ENCODE peak calls at places on chromosomes 7 and 10, in nine cellular contexts. One of them, this sample, is unnamed.

GRCh38 chr7:112420236-112420945 is 29.9 kb upstream of the IFRD1 start:
- DNase-seq in uterus: no peak
- DNase-seq in astrocyte of the spinal cord: peak
- DNase-seq in H9: no peak
- DNase-seq in endodermal cell: no peak
- DNase-seq in heart left ventricle: no peak
- DNase-seq in heart right ventricle: no peak
- DNase-seq in brain microvascular endothelial cell: no peak
- DNase-seq in tibial nerve: no peak
- DNase-seq in this sample: no peak

GRCh38 chr7:134406431-134406830 is 52.5 kb downstream of the AKR1B1 start:
- DNase-seq in uterus: no peak
- DNase-seq in astrocyte of the spinal cord: no peak
- DNase-seq in H9: no peak
- DNase-seq in endodermal cell: no peak
- DNase-seq in heart left ventricle: no peak
- DNase-seq in heart right ventricle: no peak
- DNase-seq in brain microvascular endothelial cell: no peak
- DNase-seq in tibial nerve: no peak
- DNase-seq in this sample: no peak

GRCh38 chr10:129765664-129766550 is 198.2 kb downstream of the EBF3 start:
- DNase-seq in uterus: peak
- DNase-seq in astrocyte of the spinal cord: no peak
- DNase-seq in H9: peak
- DNase-seq in endodermal cell: peak
- DNase-seq in heart left ventricle: no peak
- DNase-seq in heart right ventricle: no peak
- DNase-seq in brain microvascular endothelial cell: no peak
- DNase-seq in tibial nerve: no peak
- DNase-seq in this sample: no peak

GRCh38 chr7:112462236-112462635 is 12.0 kb downstream of the IFRD1 start:
- DNase-seq in uterus: no peak
- DNase-seq in astrocyte of the spinal cord: peak
- DNase-seq in H9: no peak
- DNase-seq in endodermal cell: no peak
- DNase-seq in heart left ventricle: peak
- DNase-seq in heart right ventricle: peak
- DNase-seq in brain microvascular endothelial cell: peak
- DNase-seq in tibial nerve: peak
- DNase-seq in this sample: no peak

GRCh38 chr7:73668103-73668937 is 689 bp downstream of the VPS37D start:
- DNase-seq in uterus: peak
- DNase-seq in astrocyte of the spinal cord: no peak
- DNase-seq in H9: no peak
- DNase-seq in endodermal cell: peak
- DNase-seq in heart left ventricle: no peak
- DNase-seq in heart right ventricle: no peak
- DNase-seq in brain microvascular endothelial cell: no peak
- DNase-seq in tibial nerve: no peak
- DNase-seq in this sample: no peak

GRCh38 chr7:108442039-108442568 is 14.1 kb downstream of the NRCAM start:
- DNase-seq in uterus: no peak
- DNase-seq in astrocyte of the spinal cord: no peak
- DNase-seq in H9: no peak
- DNase-seq in endodermal cell: no peak
- DNase-seq in heart left ventricle: no peak
- DNase-seq in heart right ventricle: no peak
- DNase-seq in brain microvascular endothelial cell: no peak
- DNase-seq in tibial nerve: no peak
- DNase-seq in this sample: no peak

GRCh38 chr7:17166824-17167379 is 131.6 kb upstream of the AHR start:
- DNase-seq in uterus: no peak
- DNase-seq in astrocyte of the spinal cord: no peak
- DNase-seq in H9: no peak
- DNase-seq in endodermal cell: no peak
- DNase-seq in heart left ventricle: no peak
- DNase-seq in heart right ventricle: no peak
- DNase-seq in brain microvascular endothelial cell: no peak
- DNase-seq in tibial nerve: no peak
- DNase-seq in this sample: no peak

GRCh38 chr10:18216482-18216881 is 76.3 kb downstream of the CACNB2 start:
- DNase-seq in uterus: no peak
- DNase-seq in astrocyte of the spinal cord: peak
- DNase-seq in H9: no peak
- DNase-seq in endodermal cell: no peak
- DNase-seq in heart left ventricle: no peak
- DNase-seq in heart right ventricle: no peak
- DNase-seq in brain microvascular endothelial cell: peak
- DNase-seq in tibial nerve: no peak
- DNase-seq in this sample: no peak

GRCh38 chr10:125127110-125127509 is 33.3 kb downstream of the CTBP2 start:
- DNase-seq in uterus: no peak
- DNase-seq in astrocyte of the spinal cord: no peak
- DNase-seq in H9: no peak
- DNase-seq in endodermal cell: no peak
- DNase-seq in heart left ventricle: no peak
- DNase-seq in heart right ventricle: no peak
- DNase-seq in brain microvascular endothelial cell: no peak
- DNase-seq in tibial nerve: no peak
- DNase-seq in this sample: no peak

GRCh38 chr7:28955723-28956607 is 2.2 kb downstream of the TRIL start:
- DNase-seq in uterus: peak
- DNase-seq in astrocyte of the spinal cord: peak
- DNase-seq in H9: peak
- DNase-seq in endodermal cell: peak
- DNase-seq in heart left ventricle: peak
- DNase-seq in heart right ventricle: peak
- DNase-seq in brain microvascular endothelial cell: no peak
- DNase-seq in tibial nerve: peak
- DNase-seq in this sample: peak

GRCh38 chr7:115024276-115024675 is 102.4 kb downstream of the MDFIC start:
- DNase-seq in uterus: no peak
- DNase-seq in astrocyte of the spinal cord: no peak
- DNase-seq in H9: no peak
- DNase-seq in endodermal cell: no peak
- DNase-seq in heart left ventricle: no peak
- DNase-seq in heart right ventricle: no peak
- DNase-seq in brain microvascular endothelial cell: no peak
- DNase-seq in tibial nerve: no peak
- DNase-seq in this sample: no peak

GRCh38 chr10:115026041-115026779 is 67.0 kb upstream of the ATRNL1 start:
- DNase-seq in uterus: no peak
- DNase-seq in astrocyte of the spinal cord: no peak
- DNase-seq in H9: no peak
- DNase-seq in endodermal cell: peak
- DNase-seq in heart left ventricle: no peak
- DNase-seq in heart right ventricle: no peak
- DNase-seq in brain microvascular endothelial cell: no peak
- DNase-seq in tibial nerve: no peak
- DNase-seq in this sample: no peak
- TF ChIP-seq CTCF in uterus: no peak
- TF ChIP-seq CTCF in astrocyte of the spinal cord: peak
- TF ChIP-seq CTCF in H9: peak
- TF ChIP-seq CTCF in endodermal cell: peak
- TF ChIP-seq CTCF in heart left ventricle: no peak
- TF ChIP-seq CTCF in heart right ventricle: no peak
- TF ChIP-seq CTCF in brain microvascular endothelial cell: peak
- TF ChIP-seq CTCF in tibial nerve: no peak
- TF ChIP-seq CTCF in this sample: no peak

DNA sequence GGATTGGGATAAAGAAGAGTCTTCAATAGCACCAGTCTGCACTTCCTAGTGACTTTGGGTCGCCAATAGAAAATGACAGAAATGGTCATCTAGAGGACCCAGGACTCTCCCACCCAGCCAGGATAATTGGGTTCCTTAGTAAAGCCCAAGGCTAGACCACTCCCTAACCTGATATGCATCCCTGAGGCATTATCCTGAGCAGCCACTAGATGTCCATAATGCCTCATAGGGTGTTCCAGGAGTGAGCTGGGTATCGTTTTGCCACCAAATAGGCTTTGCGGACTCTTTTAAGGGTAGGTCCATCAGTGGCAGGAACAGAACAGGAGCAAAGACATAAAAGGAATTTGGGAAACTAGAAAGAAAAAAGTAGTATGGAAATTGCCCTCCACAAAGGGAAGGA is 4.5 kb upstream of the LRRC4 start:
- DNase-seq in uterus: no peak
- DNase-seq in astrocyte of the spinal cord: no peak
- DNase-seq in H9: no peak
- DNase-seq in endodermal cell: peak
- DNase-seq in heart left ventricle: no peak
- DNase-seq in heart right ventricle: no peak
- DNase-seq in brain microvascular endothelial cell: no peak
- DNase-seq in tibial nerve: no peak
- DNase-seq in this sample: no peak
- TF ChIP-seq CTCF in uterus: no peak
- TF ChIP-seq CTCF in astrocyte of the spinal cord: peak
- TF ChIP-seq CTCF in H9: peak
- TF ChIP-seq CTCF in endodermal cell: peak
- TF ChIP-seq CTCF in heart left ventricle: peak
- TF ChIP-seq CTCF in heart right ventricle: peak
- TF ChIP-seq CTCF in brain microvascular endothelial cell: peak
- TF ChIP-seq CTCF in tibial nerve: peak
- TF ChIP-seq CTCF in this sample: no peak

GRCh38 chr10:118948784-118949183 is 80.7 kb upstream of the NANOS1 start:
- DNase-seq in uterus: no peak
- DNase-seq in astrocyte of the spinal cord: no peak
- DNase-seq in H9: peak
- DNase-seq in endodermal cell: no peak
- DNase-seq in heart left ventricle: no peak
- DNase-seq in heart right ventricle: no peak
- DNase-seq in brain microvascular endothelial cell: no peak
- DNase-seq in tibial nerve: no peak
- DNase-seq in this sample: no peak

GRCh38 chr10:118940386-118940785 is 89.1 kb upstream of the NANOS1 start:
- DNase-seq in uterus: no peak
- DNase-seq in astrocyte of the spinal cord: no peak
- DNase-seq in H9: no peak
- DNase-seq in endodermal cell: no peak
- DNase-seq in heart left ventricle: no peak
- DNase-seq in heart right ventricle: no peak
- DNase-seq in brain microvascular endothelial cell: no peak
- DNase-seq in tibial nerve: no peak
- DNase-seq in this sample: no peak

GRCh38 chr10:118939216-118940007 is 90.1 kb upstream of the NANOS1 start:
- DNase-seq in uterus: no peak
- DNase-seq in astrocyte of the spinal cord: no peak
- DNase-seq in H9: no peak
- DNase-seq in endodermal cell: no peak
- DNase-seq in heart left ventricle: no peak
- DNase-seq in heart right ventricle: no peak
- DNase-seq in brain microvascular endothelial cell: no peak
- DNase-seq in tibial nerve: no peak
- DNase-seq in this sample: no peak

GRCh38 chr10:118944959-118945622 is 84.4 kb upstream of the NANOS1 start:
- DNase-seq in uterus: no peak
- DNase-seq in astrocyte of the spinal cord: no peak
- DNase-seq in H9: peak
- DNase-seq in endodermal cell: no peak
- DNase-seq in heart left ventricle: no peak
- DNase-seq in heart right ventricle: no peak
- DNase-seq in brain microvascular endothelial cell: no peak
- DNase-seq in tibial nerve: no peak
- DNase-seq in this sample: no peak

DNA sequence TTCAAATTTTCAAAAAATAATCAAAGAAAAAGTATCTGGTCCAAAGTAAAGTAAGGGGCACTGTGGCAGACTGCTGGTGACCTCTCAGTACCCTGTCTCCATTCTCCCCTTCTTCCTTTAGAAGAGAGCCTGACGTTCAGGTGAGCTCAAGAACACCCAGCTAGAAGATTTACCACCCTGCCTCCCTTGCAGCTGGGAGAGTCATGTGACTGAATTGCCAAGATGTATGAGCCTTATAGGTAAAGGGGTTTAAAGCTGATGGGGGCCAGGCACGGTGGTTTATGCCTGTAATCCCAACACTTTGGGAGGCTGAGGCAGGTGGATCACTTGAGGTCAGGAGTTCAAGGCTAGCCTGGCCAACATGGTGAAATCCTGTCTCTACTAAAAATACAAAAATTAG is 86.3 kb upstream of the NANOS1 start:
- DNase-seq in uterus: no peak
- DNase-seq in astrocyte of the spinal cord: no peak
- DNase-seq in H9: no peak
- DNase-seq in endodermal cell: no peak
- DNase-seq in heart left ventricle: no peak
- DNase-seq in heart right ventricle: no peak
- DNase-seq in brain microvascular endothelial cell: no peak
- DNase-seq in tibial nerve: no peak
- DNase-seq in this sample: no peak
- TF ChIP-seq CTCF in uterus: no peak
- TF ChIP-seq CTCF in astrocyte of the spinal cord: no peak
- TF ChIP-seq CTCF in H9: no peak
- TF ChIP-seq CTCF in endodermal cell: no peak
- TF ChIP-seq CTCF in heart left ventricle: no peak
- TF ChIP-seq CTCF in heart right ventricle: no peak
- TF ChIP-seq CTCF in brain microvascular endothelial cell: no peak
- TF ChIP-seq CTCF in tibial nerve: no peak
- TF ChIP-seq CTCF in this sample: no peak

GRCh38 chr10:118973744-118974143 is 55.8 kb upstream of the NANOS1 start:
- DNase-seq in uterus: no peak
- DNase-seq in astrocyte of the spinal cord: no peak
- DNase-seq in H9: peak
- DNase-seq in endodermal cell: peak
- DNase-seq in heart left ventricle: no peak
- DNase-seq in heart right ventricle: no peak
- DNase-seq in brain microvascular endothelial cell: no peak
- DNase-seq in tibial nerve: no peak
- DNase-seq in this sample: no peak

GRCh38 chr10:118971876-118972275 is 57.6 kb upstream of the NANOS1 start:
- DNase-seq in uterus: no peak
- DNase-seq in astrocyte of the spinal cord: no peak
- DNase-seq in H9: peak
- DNase-seq in endodermal cell: peak
- DNase-seq in heart left ventricle: no peak
- DNase-seq in heart right ventricle: no peak
- DNase-seq in brain microvascular endothelial cell: no peak
- DNase-seq in tibial nerve: no peak
- DNase-seq in this sample: no peak

GRCh38 chr10:118969014-118969413 is 60.5 kb upstream of the NANOS1 start:
- DNase-seq in uterus: no peak
- DNase-seq in astrocyte of the spinal cord: no peak
- DNase-seq in H9: no peak
- DNase-seq in endodermal cell: no peak
- DNase-seq in heart left ventricle: no peak
- DNase-seq in heart right ventricle: no peak
- DNase-seq in brain microvascular endothelial cell: no peak
- DNase-seq in tibial nerve: no peak
- DNase-seq in this sample: no peak

GRCh38 chr10:118970770-118971169 is 58.7 kb upstream of the NANOS1 start:
- DNase-seq in uterus: no peak
- DNase-seq in astrocyte of the spinal cord: no peak
- DNase-seq in H9: no peak
- DNase-seq in endodermal cell: peak
- DNase-seq in heart left ventricle: no peak
- DNase-seq in heart right ventricle: no peak
- DNase-seq in brain microvascular endothelial cell: no peak
- DNase-seq in tibial nerve: no peak
- DNase-seq in this sample: peak

DNA sequence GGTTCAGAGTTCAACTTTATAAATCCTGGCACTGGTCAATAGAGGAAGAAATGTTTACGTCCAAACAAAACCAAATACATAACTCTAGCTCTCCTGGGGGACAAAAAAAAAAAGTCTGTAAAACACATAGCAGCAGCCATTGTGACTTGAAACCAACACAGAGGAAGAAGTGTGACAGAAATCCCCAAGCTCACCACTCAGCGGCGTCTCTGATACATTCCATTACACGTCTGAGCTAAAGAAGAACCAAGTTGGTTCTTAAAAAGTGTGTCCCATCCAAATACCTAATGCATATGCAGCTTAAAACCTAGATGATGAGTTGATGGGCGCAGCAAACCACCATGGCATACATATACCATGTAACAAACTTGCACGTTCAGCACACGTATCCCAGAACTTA is 58.3 kb upstream of the NANOS1 start:
- DNase-seq in uterus: no peak
- DNase-seq in astrocyte of the spinal cord: no peak
- DNase-seq in H9: no peak
- DNase-seq in endodermal cell: no peak
- DNase-seq in heart left ventricle: no peak
- DNase-seq in heart right ventricle: no peak
- DNase-seq in brain microvascular endothelial cell: no peak
- DNase-seq in tibial nerve: no peak
- DNase-seq in this sample: no peak
- TF ChIP-seq CTCF in uterus: no peak
- TF ChIP-seq CTCF in astrocyte of the spinal cord: no peak
- TF ChIP-seq CTCF in H9: no peak
- TF ChIP-seq CTCF in endodermal cell: no peak
- TF ChIP-seq CTCF in heart left ventricle: peak
- TF ChIP-seq CTCF in heart right ventricle: no peak
- TF ChIP-seq CTCF in brain microvascular endothelial cell: peak
- TF ChIP-seq CTCF in tibial nerve: no peak
- TF ChIP-seq CTCF in this sample: no peak

This sample was measured in mesothelial cell of epicardium.